ENCODE peak calls at places on chromosomes 13 and 19, in five cellular contexts. K, C, O, I and A are unnamed samples.

GRCh38 chr19:6828698-6829633 is 56.5 kb downstream of the VAV1 start:
- DNase-seq in K (peak; percentile 79), C (peak; percentile 13), O (peak; percentile 69), I (no peak), A (peak; percentile 35)

GRCh38 chr13:109789262-109789661 is 2.9 kb upstream of the IRS2 start:
- DNase-seq in K (no peak), C (no peak), O (no peak), I (no peak), A (no peak)

GRCh38 chr13:98144501-98145350 is 1.8 kb downstream of the FARP1 start:
- DNase-seq in K (no peak), C (no peak), O (no peak), I (peak; percentile 43), A (no peak)

GRCh38 chr13:93824286-93824685 is 597.7 kb downstream of the GPC6 start:
- DNase-seq in K (no peak), C (no peak), O (no peak), I (no peak), A (no peak)

GRCh38 chr13:38053896-38054295 is 184.3 kb upstream of the TRPC4 start:
- DNase-seq in K (no peak), C (no peak), O (no peak), I (no peak), A (no peak)

GRCh38 chr13:30715837-30716236 is 19.5 kb upstream of the ALOX5AP start:
- DNase-seq in K (no peak), C (no peak), O (no peak), I (no peak), A (no peak)

GRCh38 chr13:74210693-74211393 is 76.6 kb upstream of the KLF12 start:
- DNase-seq in K (no peak), C (no peak), O (no peak), I (peak; percentile 100), A (no peak)

GRCh38 chr13:30963794-30964193 is 31.3 kb downstream of the TEX26 start:
- DNase-seq in K (no peak), C (no peak), O (no peak), I (no peak), A (no peak)

GRCh38 chr19:4633140-4633967 is 6.0 kb upstream of the TNFAIP8L1 start:
- DNase-seq in K (peak; percentile 66), C (no peak), O (no peak), I (peak; percentile 33), A (no peak)